ENCODE peak calls at places on chromosomes 11 and 22, in ten cellular contexts. J is stimulated activated CD4-positive, alpha-beta T cell treated with anti-CD3 and anti-CD28 coated beads, Interleukin-4, amount 100 ng/mL, for 4 hours; M is LoVo; H is transverse colon; V is activated CD4-positive, alpha-beta T cell treated with anti-CD3 and anti-CD28 coated beads, Interleukin-2, amount 50 U/mL, for 48 hours; X is HTR-8/SVneo; S is fibroblast of lung; K is non-pigmented ciliary epithelial cell; L is M059J; D is stimulated activated CD8-positive, alpha-beta memory T cell treated with anti-CD3 and anti-CD28 coated beads, Interleukin-12 subunit alpha, Interleukin-12 subunit beta, amount 100 ng/mL, for 1 hour. U is an unnamed sample.

GRCh38 chr22:23553922-23554870 is 25.9 kb downstream of the IGLL1 start:
- DNase-seq in J (no peak), M (no peak), H (no peak), V (no peak), X (no peak), S (no peak), K (no peak), L (no peak), D (no peak), U (no peak)

GRCh38 chr11:132062541-132062940 is 692.1 kb downstream of the NTM start:
- DNase-seq in J (no peak), M (no peak), H (no peak), V (no peak), X (no peak), S (peak), K (no peak), L (no peak), D (no peak), U (no peak)

GRCh38 chr11:104823638-104824037 is 74.6 kb downstream of the CASP12 start:
- DNase-seq in J (no peak), M (no peak), H (no peak), V (no peak), X (no peak), S (no peak), K (no peak), L (peak), D (no peak), U (no peak)

GRCh38 chr22:37126882-37127281 is 17.4 kb upstream of the TMPRSS6 start:
- DNase-seq in J (no peak), M (no peak), H (no peak), V (peak), X (no peak), S (no peak), K (no peak), L (no peak), D (no peak), U (no peak)

GRCh38 chr22:26479043-26479791 is 4.4 kb downstream of the HPS4 start:
- DNase-seq in J (no peak), M (no peak), H (no peak), V (no peak), X (no peak), S (no peak), K (no peak), L (no peak), D (no peak), U (no peak)

GRCh38 chr11:10327254-10327653 is 22.4 kb downstream of the ADM start:
- DNase-seq in J (no peak), M (no peak), H (no peak), V (no peak), X (no peak), S (peak), K (no peak), L (peak), D (no peak), U (no peak)

GRCh38 chr11:125935629-125936199 is 10.1 kb upstream of the VSIG10L2 start:
- DNase-seq in J (no peak), M (no peak), H (no peak), V (no peak), X (no peak), S (no peak), K (no peak), L (no peak), D (no peak), U (no peak)

GRCh38 chr11:106276126-106276525 is 198.7 kb downstream of the AASDHPPT start:
- DNase-seq in J (no peak), M (no peak), H (no peak), V (no peak), X (no peak), S (peak), K (no peak), L (no peak), D (no peak), U (no peak)

GRCh38 chr22:19806213-19807160 is 45.9 kb downstream of the TBX1 start:
- DNase-seq in J (no peak), M (peak), H (peak), V (no peak), X (peak), S (peak), K (no peak), L (peak), D (no peak), U (no peak)

GRCh38 chr11:33262016-33262638 is 4.9 kb downstream of the HIPK3 start:
- DNase-seq in J (no peak), M (no peak), H (no peak), V (no peak), X (no peak), S (peak), K (no peak), L (peak), D (no peak), U (no peak)

GRCh38 chr11:16179668-16180067 is 176.7 kb downstream of the SOX6 start:
- DNase-seq in J (no peak), M (no peak), H (no peak), V (no peak), X (no peak), S (no peak), K (no peak), L (no peak), D (no peak), U (no peak)

GRCh38 chr11:67397986-67398660 is 3.5 kb downstream of the PPP1CA start:
- DNase-seq in J (no peak), M (no peak), H (no peak), V (no peak), X (no peak), S (no peak), K (no peak), L (no peak), D (no peak), U (no peak)

GRCh38 chr11:72668645-72669347 is 5.4 kb downstream of the PDE2A start:
- DNase-seq in J (no peak), M (no peak), H (no peak), V (peak), X (no peak), S (peak), K (no peak), L (no peak), D (no peak), U (peak)

GRCh38 chr22:30889268-30889995 is 79.1 kb downstream of the MORC2 start:
- DNase-seq in J (no peak), M (no peak), H (no peak), V (no peak), X (no peak), S (no peak), K (no peak), L (no peak), D (no peak), U (peak)

U was measured in activated CD4-positive, CD25-positive, alpha-beta regulatory T cell treated with anti-CD3 and anti-CD28 coated beads, Interleukin-2, amount 50 U/mL, for 72 hours.